ENCODE peak calls at places on chromosomes 1 and 21, in four cellular contexts. H is midbrain, F is neural crest cell, O is immature natural killer cell. K is an unnamed sample.

GRCh38 chr21:39182016-39182415 is 1.2 kb downstream of the PSMG1 start:
- DNase-seq in F (no peak), H (no peak), O (no peak), K (no peak)

GRCh38 chr1:182460550-182460951 is 10.6 kb downstream of the RGSL1 start:
- DNase-seq in F (no peak), H (no peak), O (no peak), K (no peak)

GRCh38 chr1:40057310-40058030 is 16.9 kb downstream of the CAP1 start:
- DNase-seq in H (no peak), F (no peak), O (no peak), K (no peak)

GRCh38 chr1:110197905-110198629 is 12.0 kb upstream of the KCNC4 start:
- DNase-seq in O (no peak), F (no peak), H (no peak), K (no peak)

GRCh38 chr21:26169061-26169610 is 1.4 kb downstream of the APP start:
- DNase-seq in F (peak), H (peak), O (peak), K (peak)

GRCh38 chr1:100627018-100627716 is 89.2 kb downstream of the GPR88 start:
- DNase-seq in O (no peak), H (no peak), F (no peak), K (no peak)

GRCh38 chr1:174276087-174276486 is 116.8 kb downstream of the RABGAP1L start:
- DNase-seq in O (no peak), H (no peak), F (no peak), K (no peak)

GRCh38 chr1:156499703-156500577 is 635 bp downstream of the MEF2D start:
- DNase-seq in O (peak), H (peak), F (peak), K (no peak)

GRCh38 chr1:211951856-211952255 is 83.5 kb downstream of the INTS7 start:
- DNase-seq in F (no peak), O (no peak), H (no peak), K (no peak)

GRCh38 chr1:225949041-225949440 is 8.0 kb upstream of the LEFTY2 start:
- DNase-seq in O (no peak), H (no peak), F (no peak), K (no peak)

GRCh38 chr1:231605389-231606100 is 21.0 kb upstream of the DISC1 start:
- DNase-seq in F (no peak), H (no peak), O (peak), K (no peak)

GRCh38 chr21:28339403-28339802 is 653.3 kb downstream of the LTN1 start:
- DNase-seq in O (no peak), F (no peak), H (no peak), K (no peak)

GRCh38 chr1:184533049-184533448 is 146.2 kb downstream of the C1orf21 start:
- DNase-seq in H (no peak), F (no peak), O (no peak), K (no peak)

GRCh38 chr1:101262060-101262459 is 25.2 kb downstream of the S1PR1 start:
- DNase-seq in F (no peak), O (no peak), H (no peak), K (no peak)

GRCh38 chr1:38329644-38330043 is 283.1 kb upstream of the POU3F1 start:
- DNase-seq in F (no peak), O (no peak), H (no peak), K (no peak)

GRCh38 chr1:65020774-65021173 is 54.4 kb upstream of the JAK1 start:
- DNase-seq in H (no peak), F (no peak), O (peak), K (no peak)

GRCh38 chr1:107965112-107965991 is at the start of gene VAV3:
- DNase-seq in H (peak), O (peak), F (peak), K (peak)

GRCh38 chr1:156386134-156386901 is 17.3 kb downstream of the RHBG start:
- DNase-seq in O (no peak), F (no peak), H (no peak), K (no peak)

GRCh38 chr1:117646007-117646913 is 40.4 kb downstream of the TENT5C start:
- DNase-seq in F (no peak), H (no peak), O (no peak), K (no peak)

GRCh38 chr21:36188081-36188681 is 31.6 kb downstream of the DOP1B start:
- DNase-seq in F (no peak), O (no peak), H (no peak), K (no peak)

GRCh38 chr1:35319988-35320713 is 51.6 kb downstream of the ZMYM4 start:
- DNase-seq in F (no peak), H (no peak), O (no peak), K (no peak)

GRCh38 chr1:162380061-162380846 is 1.3 kb upstream of the C1orf226 start:
- DNase-seq in H (no peak), F (no peak), O (no peak), K (no peak)

GRCh38 chr1:114458208-114458777 is 52.7 kb downstream of the TRIM33 start:
- DNase-seq in H (no peak), O (no peak), F (no peak), K (no peak)

GRCh38 chr1:151641229-151641628 is 29.4 kb downstream of the SNX27 start:
- DNase-seq in F (no peak), H (no peak), O (no peak), K (no peak)

GRCh38 chr1:24868016-24868875 is 61.8 kb downstream of the RUNX3 start:
- DNase-seq in O (no peak), H (no peak), F (no peak), K (no peak)

GRCh38 chr1:2446394-2446793 is 29.7 kb upstream of the PLCH2 start:
- DNase-seq in F (peak), O (no peak), H (peak), K (peak)

GRCh38 chr1:72481420-72481819 is 199.1 kb upstream of the NEGR1 start:
- DNase-seq in O (no peak), F (no peak), H (no peak), K (no peak)

GRCh38 chr1:47438321-47439150 is 692 bp downstream of the FOXD2 start:
- DNase-seq in F (no peak), O (peak), H (no peak), K (no peak)

GRCh38 chr1:6005276-6005917 is 13.2 kb upstream of the NPHP4 start:
- DNase-seq in H (no peak), O (no peak), F (no peak), K (no peak)

K was measured in neuronal stem cell.